ENCODE peak calls at places on chromosome 10, in seven cellular contexts. E is SK-N-SH, I is GM12892, K is GM12878, O is H1, W is HepG2, L is K562. N is an unnamed sample.

GRCh38 chr10:1050555-1050954 is 1.6 kb upstream of the IDI1 start:
- DNase-seq in O (no peak), W (peak), I (no peak), L (no peak), E (no peak), K (no peak), N (no peak)

GRCh38 chr10:58920655-58921003 is 255.8 kb upstream of the PHYHIPL start:
- DNase-seq in K (no peak), E (no peak), L (no peak), I (no peak), W (no peak), O (no peak), N (no peak)

GRCh38 chr10:33661580-33662269 is 327.3 kb upstream of the NRP1 start:
- DNase-seq in W (peak), O (no peak), I (no peak), K (no peak), L (no peak), E (peak), N (no peak)

GRCh38 chr10:81865581-81865980 is 9.4 kb upstream of the NRG3 start:
- DNase-seq in O (no peak), I (no peak), K (no peak), L (no peak), E (no peak), W (no peak), N (no peak)

GRCh38 chr10:132835848-132836233 is 49.9 kb upstream of the NKX6-2 start:
- DNase-seq in L (no peak), I (no peak), W (no peak), E (no peak), O (no peak), K (no peak), N (no peak)

GRCh38 chr10:100743626-100744135 is 1.7 kb upstream of the PAX2 start:
- DNase-seq in K (no peak), L (peak), W (peak), I (peak), E (peak), O (no peak), N (no peak)

GRCh38 chr10:118850418-118851061 is 95.8 kb upstream of the CACUL1 start:
- DNase-seq in O (peak), L (peak), W (peak), E (peak), K (no peak), I (no peak), N (peak)

GRCh38 chr10:52609601-52610240 is 162.9 kb downstream of the MBL2 start:
- DNase-seq in E (no peak), L (no peak), O (no peak), W (no peak), K (no peak), I (no peak), N (no peak)

GRCh38 chr10:101030492-101031127 is 319 bp downstream of the PDZD7 start:
- DNase-seq in K (no peak), L (no peak), I (no peak), W (no peak), E (peak), O (no peak), N (no peak)

GRCh38 chr10:15540729-15541128 is 169.6 kb upstream of the FAM171A1 start:
- DNase-seq in O (no peak), I (no peak), K (no peak), L (no peak), E (no peak), W (no peak), N (no peak)

GRCh38 chr10:13908475-13908874 is 321.7 kb downstream of the PRPF18 start:
- DNase-seq in W (no peak), O (no peak), K (no peak), E (no peak), I (no peak), L (no peak), N (no peak)

GRCh38 chr10:13441476-13441875 is 87.3 kb downstream of the BEND7 start:
- DNase-seq in I (no peak), L (no peak), K (no peak), E (no peak), W (no peak), O (peak), N (no peak)

GRCh38 chr10:84863675-84864074 is 535.3 kb downstream of the CCSER2 start:
- DNase-seq in K (no peak), L (no peak), W (no peak), I (no peak), O (no peak), E (no peak), N (no peak)

GRCh38 chr10:20114179-20114578 is 297.9 kb downstream of the PLXDC2 start:
- DNase-seq in O (no peak), W (peak), E (no peak), L (no peak), I (no peak), K (no peak), N (no peak)

GRCh38 chr10:5530846-5531557 is 6.2 kb downstream of the CALML3 start:
- DNase-seq in I (no peak), L (no peak), E (no peak), O (no peak), K (no peak), W (no peak), N (no peak)

GRCh38 chr10:63720072-63720537 is 198.9 kb downstream of the REEP3 start:
- DNase-seq in W (peak), K (peak), E (peak), I (no peak), O (peak), L (peak), N (no peak)

GRCh38 chr10:21329995-21330627 is 195.4 kb downstream of the SKIDA1 start:
- DNase-seq in K (no peak), L (no peak), O (no peak), E (no peak), I (no peak), W (peak), N (no peak)

GRCh38 chr10:11684717-11685645 is 57.2 kb upstream of the ECHDC3 start:
- DNase-seq in E (no peak), W (no peak), O (no peak), I (peak), L (peak), K (peak), N (peak)

DNA sequence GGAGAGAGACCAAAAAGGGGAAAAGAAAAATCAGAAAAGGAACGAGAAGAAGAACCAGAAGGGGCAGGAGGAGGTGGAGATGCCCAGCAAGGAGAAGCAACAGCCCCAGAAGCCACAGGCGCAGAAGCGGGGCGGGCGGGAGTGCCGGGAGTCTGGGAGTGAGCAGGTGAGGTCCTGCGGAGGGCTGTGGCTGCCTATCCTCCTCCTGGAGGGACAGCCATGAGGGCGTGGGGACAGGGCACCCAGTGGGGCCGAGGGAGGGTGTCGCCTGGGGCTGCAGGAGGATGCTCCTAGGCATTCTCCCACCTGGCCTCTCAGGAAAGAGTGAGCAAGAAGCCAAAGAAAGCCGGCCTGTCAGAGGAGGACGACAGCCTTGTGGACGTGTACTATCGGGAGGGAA is 11.8 kb downstream of the CALHM2 start:
- DNase-seq in I (no peak), O (no peak), L (no peak), K (no peak), W (no peak), E (no peak), N (no peak)
- TF ChIP-seq POLR2AphosphoS5 in I (no peak), O (no peak), L (no peak), K (no peak), W (no peak), E (no peak), N (no peak)

DNA sequence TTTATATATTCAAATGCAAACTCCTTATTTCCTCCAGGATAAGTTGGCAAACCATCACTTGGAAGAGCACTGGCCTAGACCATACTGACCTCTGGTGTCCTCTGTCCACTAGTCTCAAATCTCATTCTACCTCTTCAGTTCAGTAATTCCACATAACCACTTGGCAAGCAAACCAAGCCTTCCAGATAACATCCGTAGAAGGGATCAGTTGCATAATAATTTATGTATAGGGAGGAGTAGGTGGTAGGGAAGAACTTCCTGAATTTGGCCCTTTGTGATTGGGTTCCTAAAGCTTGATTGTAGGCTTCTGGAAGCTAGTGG is 55.0 kb downstream of the WAC start:
- DNase-seq in K (no peak), E (no peak), O (no peak), I (no peak), W (no peak), L (no peak), N (no peak)
- TF ChIP-seq TAF1 in K (no peak), E (no peak), O (no peak), I (no peak), W (no peak), L (no peak), N (no peak)

GRCh38 chr10:9166770-9167169 is 1112.3 kb downstream of the GATA3 start:
- DNase-seq in W (no peak), K (no peak), I (no peak), O (no peak), L (no peak), E (no peak), N (no peak)
- TF ChIP-seq POLR2AphosphoS5 in W (no peak), K (no peak), I (no peak), O (no peak), L (no peak), E (no peak), N (no peak)

DNA sequence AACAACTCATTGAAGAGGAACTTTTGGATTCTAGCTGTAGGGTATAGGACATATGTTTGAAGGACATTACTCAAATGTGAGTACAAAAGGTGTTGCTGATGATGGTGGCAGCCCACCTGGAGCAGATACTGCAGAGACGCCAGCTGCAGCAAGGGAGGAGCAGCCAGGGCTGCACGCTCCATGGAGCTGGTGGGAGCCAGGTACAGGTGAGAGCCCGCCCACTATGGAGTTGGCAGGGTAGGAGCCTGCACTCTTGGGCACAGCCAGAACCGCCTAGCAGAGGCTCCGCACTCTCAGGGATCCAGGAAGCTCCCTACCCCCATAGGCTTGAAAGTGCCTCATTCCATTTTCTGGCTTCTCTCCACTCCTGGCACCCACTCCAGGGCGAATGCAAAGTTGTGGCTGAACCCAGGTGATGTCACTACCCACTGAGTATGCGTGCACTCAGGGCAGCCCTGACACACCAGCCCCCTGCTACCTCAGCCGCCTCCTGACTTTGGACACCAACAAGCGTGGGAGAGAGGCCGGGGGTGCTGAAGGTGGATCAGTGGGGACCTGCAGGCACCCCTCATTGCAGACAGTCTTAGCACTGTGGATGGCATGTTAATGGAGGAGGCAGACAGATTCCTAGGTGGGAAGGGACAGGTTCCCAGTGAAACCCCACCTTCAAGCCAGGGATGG is 761.1 kb downstream of the IPMK start:
- DNase-seq in E (no peak), K (no peak), O (no peak), L (no peak), I (no peak), W (no peak), N (no peak)
- TF ChIP-seq TAF1 in E (no peak), K (no peak), O (no peak), L (no peak), I (no peak), W (no peak), N (no peak)

DNA sequence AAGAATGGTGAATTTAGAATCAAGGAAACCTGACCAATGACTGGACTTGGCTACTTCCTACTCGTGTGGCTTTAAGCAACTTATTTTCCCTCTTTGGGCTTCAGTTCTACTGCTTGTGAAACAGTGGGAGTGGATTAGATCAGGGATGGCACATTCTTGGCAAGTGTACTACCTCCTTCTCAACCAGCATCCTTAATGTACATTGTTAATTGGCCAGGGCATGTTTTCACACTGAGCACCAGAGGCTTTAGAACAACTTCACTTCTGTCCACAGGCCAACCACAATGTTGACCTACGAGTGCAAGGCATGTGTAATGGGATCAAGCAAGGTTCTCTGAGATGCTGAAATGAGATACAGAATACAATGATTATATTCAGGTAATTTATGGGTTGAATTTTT is 315.3 kb downstream of the ADRA2A start:
- DNase-seq in L (no peak), W (no peak), O (no peak), I (no peak), K (no peak), E (no peak), N (no peak)
- TF ChIP-seq POLR2AphosphoS5 in L (no peak), W (no peak), O (no peak), I (no peak), K (no peak), E (no peak), N (no peak)

GRCh38 chr10:27450225-27450624 is 53.9 kb upstream of the RAB18 start:
- DNase-seq in I (no peak), O (no peak), E (no peak), L (no peak), W (no peak), K (no peak), N (no peak)

GRCh38 chr10:27449571-27449970 is 54.5 kb upstream of the RAB18 start:
- DNase-seq in W (no peak), O (no peak), L (no peak), K (no peak), I (no peak), E (no peak), N (no peak)

GRCh38 chr10:27451054-27451453 is 53.0 kb upstream of the RAB18 start:
- DNase-seq in I (no peak), W (no peak), E (no peak), L (no peak), K (no peak), O (no peak), N (no peak)

GRCh38 chr10:27447540-27447939 is 56.6 kb upstream of the RAB18 start:
- DNase-seq in L (no peak), E (no peak), W (no peak), I (no peak), O (no peak), K (no peak), N (no peak)

DNA sequence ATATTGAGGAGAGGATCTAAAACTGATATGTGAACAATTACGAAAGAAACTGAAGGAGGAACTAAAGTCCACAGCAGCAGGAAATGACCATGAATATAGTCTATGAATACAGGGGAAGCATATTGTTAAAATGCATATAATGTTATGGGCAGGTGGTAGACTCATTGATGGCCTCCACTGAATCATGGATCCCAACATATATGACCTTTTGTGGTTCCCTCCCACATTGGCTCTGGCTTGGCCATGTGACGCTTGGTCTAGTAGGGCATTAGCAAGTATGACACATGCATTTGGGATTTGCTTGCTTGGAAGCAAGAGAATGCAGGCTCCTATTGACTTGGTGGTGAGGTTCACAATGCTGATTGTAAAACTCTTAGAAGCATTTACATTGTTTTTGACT is 55.2 kb upstream of the RAB18 start:
- DNase-seq in O (no peak), E (no peak), L (no peak), W (peak), K (no peak), I (no peak), N (no peak)
- TF ChIP-seq TAF1 in O (no peak), E (no peak), L (no peak), W (no peak), K (no peak), I (no peak), N (no peak)